ENCODE peak calls at places on chromosomes 1 and 21, in four cellular contexts. A is HTR-8/SVneo, R is LoVo, G is HCT116. L is an unnamed sample.

GRCh38 chr1:229171934-229172333 is 99.0 kb upstream of the RAB4A start:
- DNase-seq in A (no peak), R (peak), G (no peak), L (no peak)

GRCh38 chr1:59499956-59500569 is 203.2 kb downstream of the FGGY start:
- DNase-seq in A (no peak), R (no peak), G (no peak), L (no peak)

GRCh38 chr1:206570529-206570928 is 41.7 kb downstream of the EIF2D start:
- DNase-seq in A (no peak), R (no peak), G (no peak), L (peak)

GRCh38 chr1:2277741-2278488 is 49.8 kb downstream of the SKI start:
- DNase-seq in A (no peak), R (no peak), G (no peak), L (no peak)

GRCh38 chr1:24318988-24319863 is at the start of gene GRHL3:
- DNase-seq in A (peak), R (peak), G (peak), L (no peak)

GRCh38 chr1:152756872-152757271 is 953 bp upstream of the KPRP start:
- DNase-seq in A (no peak), R (no peak), G (no peak), L (no peak)

GRCh38 chr21:26532208-26532607 is 40.9 kb downstream of the CYYR1 start:
- DNase-seq in A (no peak), R (no peak), G (no peak), L (no peak)

GRCh38 chr1:37070126-37070525 is 35.8 kb upstream of the GRIK3 start:
- DNase-seq in A (no peak), R (no peak), G (no peak), L (no peak)

GRCh38 chr1:156673387-156674121 is 3.7 kb downstream of the NES start:
- DNase-seq in A (no peak), R (no peak), G (no peak), L (no peak)

GRCh38 chr1:44811714-44812151 is 3.4 kb downstream of the BTBD19 start:
- DNase-seq in A (no peak), R (no peak), G (no peak), L (no peak)

GRCh38 chr1:8419861-8420260 is 101.9 kb downstream of the SLC45A1 start:
- DNase-seq in A (no peak), R (no peak), G (no peak), L (peak)

GRCh38 chr1:228410015-228410414 is 3.4 kb upstream of the TRIM11 start:
- DNase-seq in A (no peak), R (no peak), G (no peak), L (no peak)

GRCh38 chr1:166170075-166170474 is 3.3 kb upstream of the FAM78B start:
- DNase-seq in A (no peak), R (no peak), G (no peak), L (no peak)

GRCh38 chr1:32868806-32869455 is 1.8 kb downstream of the FNDC5 start:
- DNase-seq in A (no peak), R (no peak), G (no peak), L (no peak)

GRCh38 chr1:114105401-114105979 is 48.2 kb downstream of the SYT6 start:
- DNase-seq in A (no peak), R (no peak), G (no peak), L (no peak)

GRCh38 chr1:10624256-10625050 is 149.7 kb downstream of the PEX14 start:
- DNase-seq in A (no peak), R (no peak), G (no peak), L (no peak)

GRCh38 chr1:202677433-202677832 is 32.8 kb downstream of the SYT2 start:
- DNase-seq in A (no peak), R (no peak), G (no peak), L (no peak)

GRCh38 chr1:159161001-159161718 is 10.3 kb upstream of the CADM3 start:
- DNase-seq in A (no peak), R (peak), G (peak), L (peak)

GRCh38 chr1:28775121-28775942 is 36.6 kb upstream of the OPRD1 start:
- DNase-seq in A (no peak), R (no peak), G (no peak), L (no peak)

GRCh38 chr21:36859744-36860501 is 106.5 kb downstream of the HLCS start:
- DNase-seq in A (peak), R (peak), G (no peak), L (no peak)

GRCh38 chr1:108830119-108831008 is 26.5 kb downstream of the AKNAD1 start:
- DNase-seq in A (peak), R (peak), G (peak), L (no peak)

GRCh38 chr1:21254335-21254951 is 35.8 kb downstream of the ECE1 start:
- DNase-seq in A (no peak), R (no peak), G (no peak), L (no peak)

GRCh38 chr1:19481826-19482398 is 3.4 kb downstream of the CAPZB start:
- DNase-seq in A (no peak), R (no peak), G (no peak), L (no peak)

GRCh38 chr1:4489486-4489885 is 164.9 kb upstream of the AJAP1 start:
- DNase-seq in A (no peak), R (no peak), G (no peak), L (no peak)

GRCh38 chr1:47656719-47657685 is 219.2 kb downstream of the FOXD2 start:
- DNase-seq in A (no peak), R (no peak), G (no peak), L (no peak)

GRCh38 chr1:8639165-8639564 is 178.3 kb downstream of the RERE start:
- DNase-seq in A (no peak), R (no peak), G (no peak), L (no peak)

GRCh38 chr1:244354810-244355278 is 96.9 kb downstream of the ADSS2 start:
- DNase-seq in A (no peak), R (no peak), G (no peak), L (no peak)

GRCh38 chr1:232271991-232272589 is 357.8 kb downstream of the SIPA1L2 start:
- DNase-seq in A (no peak), R (no peak), G (no peak), L (no peak)